ENCODE peak calls at places on chromosome 1, in eight cellular contexts. F is Daoy; C is HuH-7.5; X is fibroblast of lung; Z is left ventricle myocardium superior; O is stimulated activated CD8-positive, alpha-beta memory T cell treated with anti-CD3 and anti-CD28 coated beads, Interleukin-4, amount 100 ng/mL, for 1 hour; K is stimulated activated CD4-positive, alpha-beta T cell treated with anti-CD3 and anti-CD28 coated beads, Interleukin-2, amount 100 ng/mL, for 48 hours; E is right atrium auricular region. B is an unnamed sample.
A peak's percentile ranks its signal among the peaks of the same experiment; 100 is the strongest.

GRCh38 chr1:160131803-160132565 is 16.4 kb downstream of the ATP1A2 start:
- DNase-seq in O (no peak), X (no peak), E (no peak), Z (peak; percentile 75), F (no peak), K (no peak), C (no peak), B (peak; percentile 20)

GRCh38 chr1:3992103-3992556 is 92.1 kb upstream of the C1orf174 start:
- DNase-seq in K (no peak), F (no peak), C (no peak), X (no peak), Z (no peak), E (no peak), O (no peak), B (no peak)

GRCh38 chr1:151036356-151036755 is at the start of gene BNIPL:
- DNase-seq in X (no peak), F (no peak), C (no peak), K (no peak), Z (no peak), O (no peak), E (no peak), B (no peak)

GRCh38 chr1:58727363-58727762 is 27.5 kb upstream of the MYSM1 start:
- DNase-seq in C (no peak), X (peak; percentile 34), F (peak; percentile 95), Z (no peak), O (no peak), K (no peak), E (no peak), B (no peak)

GRCh38 chr1:179090522-179090921 is 8.7 kb downstream of the TOR3A start:
- DNase-seq in X (no peak), O (no peak), F (no peak), Z (peak; percentile 50), E (no peak), C (no peak), K (no peak), B (no peak)

GRCh38 chr1:245956225-245956624 is 550.9 kb downstream of the SMYD3 start:
- DNase-seq in F (peak; percentile 23), E (no peak), O (no peak), X (no peak), Z (no peak), C (no peak), K (peak; percentile 19), B (no peak)

GRCh38 chr1:167981933-167982332 is 45.1 kb upstream of the MPC2 start:
- DNase-seq in X (no peak), C (no peak), E (no peak), F (no peak), K (no peak), O (no peak), Z (no peak), B (no peak)

GRCh38 chr1:2470290-2471158 is 5.6 kb upstream of the PLCH2 start:
- DNase-seq in E (no peak), O (no peak), X (no peak), F (no peak), Z (no peak), K (no peak), C (no peak), B (no peak)

GRCh38 chr1:60145746-60146145 is 72.2 kb upstream of the C1orf87 start:
- DNase-seq in O (no peak), Z (no peak), E (no peak), X (no peak), K (no peak), C (no peak), F (no peak), B (no peak)

GRCh38 chr1:230828421-230828820 is 39.9 kb downstream of the C1orf198 start:
- DNase-seq in X (no peak), K (no peak), C (no peak), E (peak; percentile 30), O (no peak), Z (no peak), F (no peak), B (no peak)

GRCh38 chr1:186188004-186188539 is 187.0 kb downstream of the TPR start:
- DNase-seq in E (no peak), C (no peak), Z (no peak), F (peak; percentile 93), K (no peak), O (no peak), X (peak; percentile 62), B (no peak)

GRCh38 chr1:114116086-114116485 is 37.6 kb downstream of the SYT6 start:
- DNase-seq in F (no peak), O (no peak), X (no peak), K (no peak), E (no peak), Z (no peak), C (no peak), B (no peak)

GRCh38 chr1:37755951-37756350 is 9.0 kb downstream of the EPHA10 start:
- DNase-seq in Z (no peak), F (no peak), E (no peak), C (no peak), X (no peak), K (no peak), O (no peak), B (no peak)

GRCh38 chr1:230423936-230424335 is 2.2 kb downstream of the PGBD5 start:
- DNase-seq in C (no peak), X (no peak), E (no peak), Z (no peak), O (no peak), K (no peak), F (no peak), B (no peak)

GRCh38 chr1:215888159-215888558 is 321.1 kb downstream of the KCTD3 start:
- DNase-seq in X (no peak), K (no peak), E (no peak), O (no peak), Z (no peak), C (no peak), F (no peak), B (no peak)

GRCh38 chr1:54238353-54239040 is 38.5 kb downstream of the MRPL37 start:
- DNase-seq in F (no peak), O (no peak), X (no peak), K (no peak), E (no peak), Z (no peak), C (no peak), B (no peak)

GRCh38 chr1:188062456-188062855 is 1233.7 kb downstream of the PLA2G4A start:
- DNase-seq in K (no peak), X (peak; percentile 43), F (no peak), Z (no peak), C (no peak), E (no peak), O (no peak), B (no peak)

GRCh38 chr1:50703240-50703639 is 256.8 kb downstream of the FAF1 start:
- DNase-seq in Z (no peak), K (no peak), C (no peak), F (no peak), X (no peak), E (no peak), O (no peak), B (no peak)

GRCh38 chr1:211800925-211801607 is 29.5 kb downstream of the LPGAT1 start:
- DNase-seq in F (no peak), C (no peak), O (no peak), Z (no peak), E (no peak), X (no peak), K (no peak), B (no peak)

GRCh38 chr1:50265790-50266314 is 157.1 kb downstream of the ELAVL4 start:
- DNase-seq in F (no peak), O (no peak), E (peak; percentile 59), X (peak; percentile 31), C (no peak), Z (peak; percentile 40), K (no peak), B (no peak)

GRCh38 chr1:94418664-94419655 is 771 bp downstream of the ABCD3 start:
- DNase-seq in X (peak; percentile 42), Z (peak; percentile 45), O (no peak), F (peak; percentile 71), K (peak; percentile 19), E (peak; percentile 68), C (no peak), B (peak; percentile 49)

GRCh38 chr1:44016081-44016874 is 15.0 kb downstream of the SLC6A9 start:
- DNase-seq in O (no peak), E (no peak), F (no peak), Z (no peak), K (no peak), C (no peak), X (no peak), B (peak; percentile 68)

GRCh38 chr1:228510101-228510850 is 23.1 kb downstream of the RNF187 start:
- DNase-seq in X (no peak), E (peak; percentile 32), C (no peak), Z (no peak), F (no peak), O (no peak), K (no peak), B (no peak)

GRCh38 chr1:38250356-38250755 is 203.8 kb upstream of the POU3F1 start:
- DNase-seq in C (no peak), Z (no peak), E (no peak), K (no peak), F (no peak), X (no peak), O (no peak), B (no peak)

GRCh38 chr1:175129997-175130648 is 62.5 kb downstream of the KIAA0040 start:
- DNase-seq in X (no peak), F (peak; percentile 19), E (peak; percentile 48), K (no peak), O (no peak), C (no peak), Z (no peak), B (peak; percentile 2)

GRCh38 chr1:217010253-217010652 is 287.0 kb upstream of the ESRRG start:
- DNase-seq in E (no peak), X (no peak), F (no peak), C (no peak), Z (no peak), O (no peak), K (no peak), B (no peak)

GRCh38 chr1:205920159-205920558 is 23.1 kb downstream of the SLC26A9 start:
- DNase-seq in E (peak; percentile 72), X (peak; percentile 48), F (peak; percentile 43), K (no peak), C (no peak), Z (peak; percentile 74), O (no peak), B (peak; percentile 34)

GRCh38 chr1:226733309-226733708 is 5.8 kb downstream of the ITPKB start:
- DNase-seq in X (no peak), F (no peak), E (no peak), C (no peak), O (no peak), K (no peak), Z (no peak), B (no peak)

GRCh38 chr1:116997011-116997410 is 4.5 kb upstream of the CD101 start:
- DNase-seq in C (no peak), O (no peak), Z (no peak), K (no peak), X (no peak), F (no peak), E (no peak), B (no peak)

GRCh38 chr1:119743776-119744597 is 24.7 kb downstream of the HMGCS2 start:
- DNase-seq in O (peak; percentile 13), C (peak; percentile 75), K (peak; percentile 32), F (peak; percentile 87), X (peak; percentile 79), Z (peak; percentile 63), E (no peak), B (peak; percentile 30)

GRCh38 chr1:226661965-226662364 is 77.1 kb downstream of the ITPKB start:
- DNase-seq in E (no peak), O (no peak), X (peak; percentile 16), Z (peak; percentile 32), C (no peak), K (no peak), F (no peak), B (no peak)

GRCh38 chr1:211386931-211387330 is 60.3 kb downstream of the TRAF5 start:
- DNase-seq in O (no peak), K (no peak), E (no peak), F (no peak), X (no peak), Z (no peak), C (no peak), B (no peak)

GRCh38 chr1:208207388-208208131 is 36.6 kb downstream of the PLXNA2 start:
- DNase-seq in O (no peak), K (no peak), X (peak; percentile 89), F (peak; percentile 94), Z (peak; percentile 52), C (no peak), E (peak; percentile 88), B (no peak)

GRCh38 chr1:33763406-33763805 is 100.5 kb upstream of the HMGB4 start:
- DNase-seq in C (no peak), O (no peak), X (no peak), E (no peak), Z (no peak), F (peak; percentile 76), K (no peak), B (no peak)

B was measured in substantia nigra.